ENCODE peak calls at places on chromosome 20, in eight cellular contexts. E is cardiac fibroblast, P is foreskin fibroblast, Q is prostate gland, M is omental fat pad, O is dorsolateral prefrontal cortex, C is fibroblast of lung, N is adrenal gland. Z is an unnamed sample.

GRCh38 chr20:48380661-48381060 is 447.1 kb downstream of the PREX1 start:
- DNase-seq in E (no peak), P (no peak), Q (no peak), M (no peak), O (no peak), C (no peak), N (no peak), Z (no peak)

GRCh38 chr20:24958506-24959385 is 9.7 kb downstream of the CST7 start:
- DNase-seq in E (no peak), P (no peak), Q (no peak), M (no peak), O (no peak), C (no peak), N (no peak), Z (no peak)

GRCh38 chr20:36093804-36094145 is 60.8 kb upstream of the EPB41L1 start:
- DNase-seq in E (no peak), P (no peak), Q (no peak), M (no peak), O (no peak), C (no peak), N (no peak), Z (no peak)

GRCh38 chr20:57189713-57190112 is 76.7 kb downstream of the BMP7 start:
- DNase-seq in E (no peak), P (no peak), Q (no peak), M (no peak), O (no peak), C (no peak), N (no peak), Z (no peak)

GRCh38 chr20:42173440-42173839 is 555.3 kb upstream of the CHD6 start:
- DNase-seq in E (no peak), P (no peak), Q (no peak), M (no peak), O (no peak), C (no peak), N (no peak), Z (no peak)

GRCh38 chr20:63775096-63775978 is 35.8 kb downstream of the SLC2A4RG start:
- DNase-seq in E (no peak), P (peak), Q (no peak), M (no peak), O (peak), C (peak), N (peak), Z (peak)

GRCh38 chr20:15576401-15576800 is 996.8 kb downstream of the KIF16B start:
- DNase-seq in E (no peak), P (peak), Q (no peak), M (no peak), O (no peak), C (no peak), N (no peak), Z (no peak)

GRCh38 chr20:19815553-19815991 is 57.5 kb downstream of the RIN2 start:
- DNase-seq in E (peak), P (peak), Q (no peak), M (no peak), O (no peak), C (peak), N (peak), Z (no peak)

GRCh38 chr20:56554869-56555268 is 21.8 kb downstream of the FAM209B start:
- DNase-seq in E (peak), P (peak), Q (peak), M (peak), O (no peak), C (peak), N (peak), Z (no peak)

GRCh38 chr20:42093542-42094440 is 475.6 kb upstream of the CHD6 start:
- DNase-seq in E (no peak), P (no peak), Q (no peak), M (no peak), O (no peak), C (no peak), N (no peak), Z (no peak)

GRCh38 chr20:64229537-64230061 is 25.9 kb upstream of the PCMTD2 start:
- DNase-seq in E (no peak), P (no peak), Q (peak), M (no peak), O (no peak), C (no peak), N (no peak), Z (no peak)

GRCh38 chr20:25495189-25495824 is 87.8 kb downstream of the GINS1 start:
- DNase-seq in E (no peak), P (no peak), Q (no peak), M (no peak), O (no peak), C (no peak), N (no peak), Z (no peak)

GRCh38 chr20:32052090-32052791 is at the start of gene HCK:
- DNase-seq in E (no peak), P (no peak), Q (no peak), M (no peak), O (no peak), C (no peak), N (no peak), Z (no peak)

GRCh38 chr20:36396340-36396739 is 90.2 kb downstream of the DLGAP4 start:
- DNase-seq in E (no peak), P (no peak), Q (no peak), M (no peak), O (no peak), C (no peak), N (no peak), Z (no peak)

GRCh38 chr20:32558526-32558925 is 26.6 kb downstream of the NOL4L start:
- DNase-seq in E (no peak), P (no peak), Q (no peak), M (no peak), O (no peak), C (no peak), N (no peak), Z (no peak)

GRCh38 chr20:1440024-1440423 is 26.6 kb downstream of the NSFL1C start:
- DNase-seq in E (peak), P (no peak), Q (no peak), M (no peak), O (no peak), C (no peak), N (no peak), Z (peak)

GRCh38 chr20:47701612-47702011 is 83.7 kb downstream of the SULF2 start:
- DNase-seq in E (no peak), P (no peak), Q (no peak), M (no peak), O (no peak), C (peak), N (no peak), Z (no peak)

GRCh38 chr20:6700563-6701328 is 66.7 kb upstream of the BMP2 start:
- DNase-seq in E (no peak), P (no peak), Q (no peak), M (no peak), O (no peak), C (no peak), N (peak), Z (no peak)

GRCh38 chr20:62755817-62756724 is 40.2 kb upstream of the MRGBP start:
- DNase-seq in E (no peak), P (no peak), Q (no peak), M (no peak), O (no peak), C (no peak), N (no peak), Z (no peak)

GRCh38 chr20:63136296-63136695 is 79.6 kb downstream of the YTHDF1 start:
- DNase-seq in E (no peak), P (no peak), Q (no peak), M (no peak), O (peak), C (no peak), N (no peak), Z (no peak)

GRCh38 chr20:46371656-46372055 is 34.8 kb downstream of the ELMO2 start:
- DNase-seq in E (peak), P (no peak), Q (no peak), M (no peak), O (no peak), C (no peak), N (no peak), Z (no peak)

GRCh38 chr20:48750941-48751620 is 76.7 kb downstream of the PREX1 start:
- DNase-seq in E (peak), P (no peak), Q (no peak), M (no peak), O (peak), C (peak), N (peak), Z (peak)

GRCh38 chr20:326645-327031 is 1.3 kb downstream of the SOX12 start:
- DNase-seq in E (peak), P (peak), Q (peak), M (no peak), O (peak), C (no peak), N (peak), Z (peak)

GRCh38 chr20:4813076-4813838 is 91.5 kb downstream of the PRND start:
- DNase-seq in E (no peak), P (no peak), Q (no peak), M (no peak), O (no peak), C (no peak), N (no peak), Z (no peak)

GRCh38 chr20:62914970-62915457 is 11.3 kb downstream of the DIDO1 start:
- DNase-seq in E (peak), P (no peak), Q (no peak), M (no peak), O (no peak), C (peak), N (no peak), Z (peak)

GRCh38 chr20:61937146-61937962 is 128.3 kb downstream of the TAF4 start:
- DNase-seq in E (no peak), P (no peak), Q (no peak), M (no peak), O (peak), C (no peak), N (no peak), Z (no peak)

GRCh38 chr20:48523191-48523757 is 304.5 kb downstream of the PREX1 start:
- DNase-seq in E (peak), P (peak), Q (no peak), M (no peak), O (no peak), C (peak), N (peak), Z (peak)

GRCh38 chr20:330233-331149 is 5.1 kb downstream of the SOX12 start:
- DNase-seq in E (peak), P (peak), Q (peak), M (no peak), O (peak), C (peak), N (peak), Z (peak)

GRCh38 chr20:39893013-39893685 is 795.9 kb downstream of the MAFB start:
- DNase-seq in E (peak), P (peak), Q (no peak), M (no peak), O (no peak), C (peak), N (no peak), Z (no peak)

GRCh38 chr20:31934968-31935764 is 16.7 kb downstream of the PDRG1 start:
- DNase-seq in E (no peak), P (no peak), Q (no peak), M (no peak), O (no peak), C (no peak), N (no peak), Z (peak)

GRCh38 chr20:24993337-24994185 is 1.0 kb upstream of the APMAP start:
- DNase-seq in E (peak), P (no peak), Q (no peak), M (no peak), O (no peak), C (peak), N (no peak), Z (no peak)

GRCh38 chr20:63833776-63834544 is 2.9 kb upstream of the ZBTB46 start:
- DNase-seq in E (peak), P (no peak), Q (no peak), M (no peak), O (no peak), C (peak), N (no peak), Z (no peak)

GRCh38 chr20:45857836-45858250 is 429 bp downstream of the ZSWIM3 start:
- DNase-seq in E (no peak), P (no peak), Q (no peak), M (no peak), O (no peak), C (no peak), N (no peak), Z (no peak)

GRCh38 chr20:48797275-48797825 is 30.4 kb downstream of the PREX1 start:
- DNase-seq in E (no peak), P (no peak), Q (no peak), M (no peak), O (peak), C (no peak), N (peak), Z (no peak)

GRCh38 chr20:56460459-56460858 is 8.0 kb upstream of the RTF2 start:
- DNase-seq in E (no peak), P (no peak), Q (no peak), M (no peak), O (no peak), C (no peak), N (no peak), Z (no peak)

GRCh38 chr20:25576783-25577530 is 8.4 kb downstream of the NINL start:
- DNase-seq in E (no peak), P (no peak), Q (no peak), M (no peak), O (no peak), C (no peak), N (peak), Z (no peak)

GRCh38 chr20:23301436-23302050 is 49.0 kb upstream of the NXT1 start:
- DNase-seq in E (no peak), P (no peak), Q (no peak), M (no peak), O (no peak), C (no peak), N (no peak), Z (no peak)

GRCh38 chr20:23302801-23303200 is 47.8 kb upstream of the NXT1 start:
- DNase-seq in E (no peak), P (no peak), Q (no peak), M (no peak), O (no peak), C (no peak), N (no peak), Z (no peak)

GRCh38 chr20:23304616-23305015 is 46.0 kb upstream of the NXT1 start:
- DNase-seq in E (no peak), P (no peak), Q (no peak), M (no peak), O (no peak), C (no peak), N (no peak), Z (no peak)

GRCh38 chr20:23303325-23304102 is 47.1 kb upstream of the NXT1 start:
- DNase-seq in E (no peak), P (no peak), Q (no peak), M (no peak), O (no peak), C (no peak), N (no peak), Z (no peak)

GRCh38 chr20:23302386-23302785 is 48.2 kb upstream of the NXT1 start:
- DNase-seq in E (no peak), P (no peak), Q (no peak), M (no peak), O (no peak), C (no peak), N (no peak), Z (no peak)
- TF ChIP-seq CTCF in E (no peak), P (no peak), Q (no peak), M (no peak), O (no peak), C (no peak), N (no peak), Z (no peak)

DNA sequence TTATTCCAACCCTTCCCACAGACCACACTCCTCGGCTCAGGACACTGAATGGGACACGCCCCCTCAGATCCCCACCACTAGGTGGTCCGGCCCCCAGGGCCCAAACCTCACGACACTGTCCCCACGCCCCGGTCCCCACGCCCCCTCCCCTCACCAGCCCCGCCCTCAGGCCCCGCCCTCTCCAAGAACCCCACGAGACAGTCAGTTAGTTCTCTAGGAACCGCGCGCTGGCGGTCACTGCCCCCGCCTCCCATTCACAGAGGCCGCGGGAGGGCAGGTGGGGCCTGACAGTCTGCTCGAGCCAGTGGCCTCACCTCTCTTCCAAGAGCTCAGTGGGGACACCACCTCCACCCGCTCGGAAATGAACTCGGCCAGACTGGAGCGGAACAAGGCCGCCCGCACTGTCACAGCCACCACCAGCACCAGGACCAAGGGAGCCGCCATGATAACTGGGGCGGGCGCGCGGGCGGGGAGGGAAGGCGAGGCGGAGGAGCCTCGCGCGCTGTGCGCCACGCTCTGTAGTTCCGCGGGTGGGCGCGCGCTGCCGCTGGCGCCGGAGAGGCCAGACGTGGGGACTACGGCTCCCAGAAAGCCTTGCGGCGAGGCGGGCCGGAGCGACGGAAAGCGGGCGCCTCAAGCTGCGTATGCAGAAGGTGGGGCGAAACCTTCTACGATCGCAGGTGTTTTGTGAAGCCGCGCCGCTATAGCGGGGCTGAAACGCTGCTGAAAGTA is at the start of gene PIGU:
- DNase-seq in E (peak), P (peak), Q (peak), M (peak), O (peak), C (peak), N (peak), Z (peak)
- TF ChIP-seq CTCF in E (no peak), P (no peak), Q (no peak), M (no peak), O (peak), C (peak), N (peak), Z (no peak)

GRCh38 chr20:58822175-58822574 is 28.5 kb downstream of the GNAS-AS1 start:
- DNase-seq in E (no peak), P (no peak), Q (no peak), M (no peak), O (no peak), C (no peak), N (no peak), Z (no peak)
- TF ChIP-seq CTCF in E (no peak), P (no peak), Q (no peak), M (no peak), O (no peak), C (no peak), N (no peak), Z (no peak)

GRCh38 chr20:43857127-43857526 is 57.5 kb upstream of the TOX2 start:
- DNase-seq in E (no peak), P (no peak), Q (no peak), M (no peak), O (no peak), C (no peak), N (no peak), Z (no peak)
- TF ChIP-seq CTCF in E (no peak), P (no peak), Q (no peak), M (no peak), O (no peak), C (no peak), N (no peak), Z (no peak)

DNA sequence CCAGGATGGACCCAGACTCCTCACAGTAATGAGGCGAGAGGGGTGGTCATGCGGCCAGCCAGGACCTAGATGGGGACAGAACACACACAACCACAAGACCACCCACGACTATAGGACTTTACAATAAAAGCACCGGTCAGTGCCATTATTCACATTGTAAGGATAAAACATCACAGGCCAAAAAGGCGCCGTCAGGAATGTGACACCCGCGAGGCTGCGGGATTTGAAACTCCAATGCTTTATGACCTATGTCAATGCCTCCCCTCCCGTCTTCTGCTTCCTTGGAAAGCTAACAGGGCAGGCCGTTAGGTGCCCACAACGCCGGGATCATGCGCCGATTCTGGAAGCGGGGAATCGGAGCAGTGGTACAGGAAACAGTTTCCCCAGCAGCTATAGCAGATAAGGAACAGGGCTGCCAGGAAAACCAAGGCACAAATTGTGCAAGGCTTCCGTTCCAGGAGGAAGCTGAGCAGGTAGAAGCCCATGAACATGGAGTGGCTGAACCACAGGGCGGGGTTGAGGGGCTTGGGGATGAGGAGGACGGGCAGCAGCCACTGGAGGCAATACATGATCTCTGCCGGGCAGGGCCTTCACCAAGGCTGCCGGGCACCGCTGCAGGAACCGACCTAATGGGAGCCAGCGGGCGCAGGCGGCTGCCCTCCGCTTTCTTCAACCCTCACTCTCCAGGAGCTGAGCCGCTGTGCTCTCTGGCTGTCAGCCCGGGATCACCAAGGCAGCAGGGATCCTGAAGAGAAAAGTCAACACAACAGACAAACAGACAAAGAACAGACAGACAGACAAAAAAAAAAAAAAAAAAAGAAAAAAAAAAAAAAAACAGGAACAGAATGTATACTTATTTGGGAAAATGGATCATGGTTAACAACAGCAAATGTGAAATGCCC is 2.2 kb upstream of the NNAT start:
- DNase-seq in E (no peak), P (no peak), Q (peak), M (no peak), O (no peak), C (no peak), N (peak), Z (peak)
- TF ChIP-seq CTCF in E (no peak), P (no peak), Q (no peak), M (no peak), O (no peak), C (no peak), N (no peak), Z (no peak)

GRCh38 chr20:18090044-18090443 is 32.3 kb upstream of the OVOL2 start:
- DNase-seq in E (no peak), P (no peak), Q (no peak), M (no peak), O (no peak), C (no peak), N (no peak), Z (no peak)
- TF ChIP-seq CTCF in E (no peak), P (no peak), Q (no peak), M (no peak), O (no peak), C (no peak), N (no peak), Z (no peak)

DNA sequence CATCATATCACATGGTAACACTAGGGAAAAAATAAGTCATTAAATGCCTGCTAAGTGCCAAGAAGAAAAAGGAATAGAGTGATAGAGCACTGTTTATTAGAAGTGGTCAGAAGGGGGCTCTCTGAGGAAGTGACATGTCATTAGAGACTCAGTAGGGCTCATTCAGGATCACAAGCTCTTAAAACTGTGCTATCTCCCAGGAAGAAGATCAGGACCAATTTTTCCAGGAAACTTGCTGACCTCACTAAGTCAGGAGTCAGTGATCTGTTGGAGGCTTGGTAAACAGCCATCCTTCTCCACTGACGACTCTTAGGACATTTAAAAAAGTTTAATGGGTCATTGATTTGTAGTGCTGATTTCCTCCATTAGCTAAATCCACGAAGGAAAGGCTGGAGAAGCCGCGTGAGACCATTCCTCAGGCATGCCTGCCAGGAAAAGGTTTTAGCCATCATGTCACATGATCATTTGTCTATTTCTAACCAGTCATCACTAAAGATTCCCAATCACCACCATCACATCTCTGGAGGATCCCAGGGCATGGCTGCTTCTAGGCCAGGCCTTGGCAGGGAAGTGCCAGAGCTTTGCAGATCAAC is 5.9 kb upstream of the PTPN1 start:
- DNase-seq in E (peak), P (no peak), Q (no peak), M (no peak), O (no peak), C (no peak), N (no peak), Z (no peak)
- TF ChIP-seq CTCF in E (no peak), P (no peak), Q (peak), M (no peak), O (no peak), C (no peak), N (peak), Z (no peak)